ENCODE peak calls at places on chromosome 13, in four cellular contexts. B is DMS79 treated with DMSO at 0.1 percent for 48 hours; T is stimulated activated CD8-positive, alpha-beta memory T cell treated with anti-CD3 and anti-CD28 coated beads, Interleukin-15, amount 100 ng/mL, for 4 hours; S is omental fat pad. R is an unnamed sample.

GRCh38 chr13:97460004-97460756 is 26.2 kb downstream of the RAP2A start:
- DNase-seq in B (no peak), T (no peak), S (no peak), R (peak)

GRCh38 chr13:108681986-108682562 is 52.7 kb downstream of the MYO16 start:
- DNase-seq in B (no peak), T (no peak), S (no peak), R (peak)

GRCh38 chr13:37870895-37871550 is 1.5 kb upstream of the TRPC4 start:
- DNase-seq in B (no peak), T (no peak), S (no peak), R (peak)

GRCh38 chr13:71864094-71864980 is 2.7 kb downstream of the DACH1 start:
- DNase-seq in B (no peak), T (no peak), S (no peak), R (peak)

GRCh38 chr13:109136873-109137272 is 507.5 kb downstream of the MYO16 start:
- DNase-seq in B (no peak), T (no peak), S (no peak), R (no peak)

GRCh38 chr13:27101847-27102246 is 69.8 kb downstream of the USP12 start:
- DNase-seq in B (no peak), T (no peak), S (no peak), R (no peak)

GRCh38 chr13:31595568-31595967 is 143.8 kb upstream of the RXFP2 start:
- DNase-seq in B (no peak), T (no peak), S (no peak), R (peak)

GRCh38 chr13:29861694-29862110 is 11.3 kb upstream of the UBL3 start:
- DNase-seq in B (no peak), T (no peak), S (no peak), R (peak)

GRCh38 chr13:79802389-79803140 is 321.6 kb downstream of the NDFIP2 start:
- DNase-seq in B (no peak), T (no peak), S (no peak), R (no peak)

GRCh38 chr13:72805663-72806341 is 23.9 kb downstream of the PIBF1 start:
- DNase-seq in B (no peak), T (no peak), S (no peak), R (no peak)

GRCh38 chr13:31627097-31627496 is 112.2 kb upstream of the RXFP2 start:
- DNase-seq in B (no peak), T (no peak), S (no peak), R (no peak)

GRCh38 chr13:101785858-101786257 is 333.4 kb downstream of the ITGBL1 start:
- DNase-seq in B (peak), T (no peak), S (no peak), R (peak)

GRCh38 chr13:26697069-26697955 is 63.3 kb downstream of the GPR12 start:
- DNase-seq in B (no peak), T (no peak), S (no peak), R (no peak)

GRCh38 chr13:50636007-50636704 is 207.3 kb downstream of the DLEU7 start:
- DNase-seq in B (no peak), T (no peak), S (no peak), R (no peak)

GRCh38 chr13:23391752-23392151 is 41.8 kb downstream of the SACS start:
- DNase-seq in B (no peak), T (no peak), S (no peak), R (peak)

GRCh38 chr13:112118451-112119064 is 51.6 kb downstream of the SOX1 start:
- DNase-seq in B (no peak), T (no peak), S (no peak), R (no peak)